ENCODE peak calls at places on chromosomes 6 and 20, in four cellular contexts. Y, D, Z and Q are unnamed samples.
A peak's percentile ranks its signal among the peaks of the same experiment; 100 is the strongest.

GRCh38 chr20:25054133-25054820 is 3.7 kb downstream of the ACSS1 start:
- DNase-seq in Z (no peak), D (no peak), Y (no peak), Q (no peak)

GRCh38 chr6:26104457-26105108 is 17.4 kb downstream of the HFE start:
- DNase-seq in Z (peak; percentile 72), D (no peak), Y (no peak), Q (no peak)

GRCh38 chr6:44292661-44293365 is 20.3 kb downstream of the AARS2 start:
- DNase-seq in D (no peak), Y (no peak), Z (no peak), Q (no peak)

GRCh38 chr20:5797165-5797564 is 47.0 kb downstream of the SHLD1 start:
- DNase-seq in D (no peak), Z (no peak), Y (no peak), Q (no peak)

GRCh38 chr6:61977951-61978350 is 308.1 kb downstream of the KHDRBS2 start:
- DNase-seq in Y (no peak), D (no peak), Z (no peak), Q (no peak)

GRCh38 chr6:54817236-54817635 is 29.3 kb upstream of the FAM83B start:
- DNase-seq in D (no peak), Y (no peak), Z (no peak), Q (no peak)

GRCh38 chr20:63006611-63007471 is at the start of gene BHLHE23:
- DNase-seq in Z (no peak), Y (no peak), D (peak; percentile 89), Q (no peak)

GRCh38 chr6:167937301-167937700 is 60.2 kb upstream of the KIF25 start:
- DNase-seq in D (no peak), Y (no peak), Z (no peak), Q (no peak)

GRCh38 chr6:149094156-149094555 is 223.4 kb upstream of the TAB2 start:
- DNase-seq in D (no peak), Z (no peak), Y (peak; percentile 5), Q (no peak)

GRCh38 chr6:43773050-43773956 is 3.3 kb downstream of the VEGFA start:
- DNase-seq in D (peak; percentile 37), Y (peak; percentile 64), Z (peak; percentile 85), Q (peak; percentile 69)

GRCh38 chr6:71080151-71080550 is 123.3 kb upstream of the B3GAT2 start:
- DNase-seq in Y (no peak), D (no peak), Z (no peak), Q (no peak)

GRCh38 chr20:52231230-52231746 is 39.7 kb upstream of the ZFP64 start:
- DNase-seq in Z (no peak), D (no peak), Y (no peak), Q (no peak)

GRCh38 chr6:3260296-3260695 is 1.5 kb downstream of the PSMG4 start:
- DNase-seq in Y (no peak), Z (peak; percentile 50), D (no peak), Q (no peak)

GRCh38 chr6:3261518-3261820 is 2.7 kb downstream of the PSMG4 start:
- DNase-seq in Z (no peak), Y (no peak), D (no peak), Q (no peak)

GRCh38 chr6:3259491-3259958 is 778 bp downstream of the PSMG4 start:
- DNase-seq in Y (peak; percentile 42), D (peak; percentile 27), Z (peak; percentile 55), Q (peak; percentile 41)

GRCh38 chr6:3261921-3262320 is 3.2 kb downstream of the PSMG4 start:
- DNase-seq in Z (no peak), Y (no peak), D (no peak), Q (no peak)

DNA sequence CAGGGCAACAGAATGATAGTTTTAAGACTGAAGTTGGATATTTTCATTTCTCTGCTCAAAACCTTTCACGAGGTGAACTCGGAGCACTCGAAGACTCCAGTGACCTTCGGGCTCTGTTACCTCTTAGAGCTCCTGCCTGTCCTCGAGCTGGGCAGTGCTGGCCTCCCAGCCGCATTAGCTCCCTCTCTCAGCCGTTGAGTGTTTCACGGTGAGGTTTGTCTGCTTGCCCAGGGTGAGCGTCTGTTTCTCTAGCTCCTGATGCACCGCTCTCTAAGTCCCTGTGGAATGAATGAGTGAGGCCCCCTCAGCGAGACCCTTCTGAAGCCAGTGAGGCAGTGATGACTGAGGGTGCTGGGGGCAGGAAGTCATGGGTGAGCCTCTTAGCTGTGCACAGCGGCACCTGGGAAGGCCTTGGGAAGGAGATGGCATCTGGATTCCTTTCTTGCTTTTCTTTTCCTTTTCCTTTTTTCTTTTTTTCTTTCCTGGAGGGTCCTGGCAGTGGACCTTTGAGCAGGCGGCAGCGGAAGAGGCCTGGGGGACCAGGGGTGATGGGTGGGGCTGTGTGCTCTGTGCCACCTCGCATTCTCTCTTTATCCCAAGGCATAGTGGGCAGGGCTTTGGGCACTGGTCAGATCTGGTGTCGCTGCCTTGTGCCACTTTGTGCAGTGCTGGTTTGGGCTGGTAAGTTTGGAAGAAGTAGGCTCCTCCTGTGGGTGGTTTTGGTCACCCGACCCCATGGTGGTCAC is 2.2 kb downstream of the PSMG4 start:
- DNase-seq in Y (no peak), Z (no peak), D (no peak), Q (no peak)
- H3K4me3 ChIP-seq in Y (no peak overlapping the region), Z (peak overlapping the region; percentile 65), D (peak overlapping the region; percentile 90), Q (peak overlapping the region; percentile 34)

DNA sequence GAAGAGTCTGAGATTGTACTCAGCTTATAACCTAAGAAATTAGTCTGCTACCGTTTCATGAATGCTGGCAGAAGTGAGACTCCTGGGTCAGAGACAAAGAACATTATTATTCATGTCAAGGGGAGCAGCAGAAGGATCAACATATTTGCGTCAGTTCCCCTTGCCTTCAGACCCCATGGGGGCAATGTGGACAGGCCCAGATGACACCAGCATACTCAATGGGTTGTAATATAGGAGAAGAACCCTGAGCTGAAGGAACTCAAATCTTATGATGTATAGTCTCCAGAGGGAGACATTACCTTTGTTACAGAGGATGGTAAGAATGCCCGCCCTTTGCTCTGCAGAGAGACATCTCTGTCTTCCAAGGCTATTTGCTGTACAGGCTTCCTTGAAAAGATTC is 384.4 kb downstream of the EPM2A start:
- DNase-seq in Y (no peak), D (no peak), Z (peak; percentile 51), Q (no peak)
- H3K4me3 ChIP-seq in Y (no peak overlapping the region), D (no peak overlapping the region), Z (peak overlapping the region; percentile 58), Q (no peak overlapping the region)

DNA sequence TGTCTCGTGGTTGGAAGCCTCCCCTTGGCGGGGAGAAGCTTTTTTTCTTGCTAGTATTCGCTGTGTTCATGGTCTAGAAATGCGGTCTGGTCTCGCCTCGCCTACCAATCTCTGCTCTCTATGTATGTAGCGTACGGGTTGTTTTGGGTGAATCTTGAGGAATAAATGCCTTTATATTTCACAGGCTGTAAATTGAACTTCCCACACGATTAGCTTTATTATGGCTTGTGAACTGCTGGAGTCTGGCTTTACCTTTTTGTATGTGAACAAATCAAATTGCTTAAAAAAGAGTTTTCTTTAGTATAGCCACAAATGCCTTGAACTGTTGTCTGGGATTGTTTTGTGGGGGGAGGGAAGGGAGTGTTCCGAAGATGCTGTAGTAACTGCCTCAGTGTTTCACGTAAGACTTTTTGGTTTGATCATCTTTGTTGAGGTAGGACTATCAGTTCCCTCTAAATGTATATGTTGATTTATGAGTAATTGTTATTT is 2.2 kb downstream of the INSM1 start:
- DNase-seq in Y (no peak), D (no peak), Z (no peak), Q (no peak)
- H3K4me3 ChIP-seq in Y (no peak overlapping the region), D (no peak overlapping the region), Z (no peak overlapping the region), Q (no peak overlapping the region)

DNA sequence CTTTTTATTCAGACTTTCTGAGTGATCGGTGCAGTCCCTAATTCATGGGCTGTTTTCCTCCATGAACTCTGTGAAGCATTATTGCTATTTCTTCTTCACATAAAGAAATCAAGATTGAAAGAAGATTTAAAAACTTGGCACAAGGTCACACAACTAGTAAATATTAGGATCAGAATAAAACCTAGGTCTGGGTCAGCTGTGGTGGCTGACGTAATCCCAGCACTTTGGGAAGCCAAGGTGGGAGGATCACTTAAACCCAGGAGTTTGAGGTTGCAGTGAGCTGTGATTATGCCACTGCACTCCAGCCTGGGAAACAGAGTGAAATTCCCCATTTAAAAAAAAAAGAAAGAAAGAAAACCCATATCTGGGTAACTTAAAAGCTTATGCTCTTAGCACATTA is 1.4 kb downstream of the ZSCAN9 start:
- DNase-seq in D (no peak), Y (no peak), Z (no peak), Q (no peak)
- H3K4me3 ChIP-seq in D (no peak overlapping the region), Y (no peak overlapping the region), Z (no peak overlapping the region), Q (no peak overlapping the region)

GRCh38 chr6:128491041-128491642 is 29.3 kb downstream of the PTPRK start:
- DNase-seq in D (no peak), Y (no peak), Z (no peak), Q (no peak)
- H3K4me3 ChIP-seq in D (peak overlapping the region; percentile 44), Y (peak overlapping the region; percentile 26), Z (no peak overlapping the region), Q (no peak overlapping the region)

GRCh38 chr6:63441266-63441956 is 121.6 kb upstream of the LGSN start:
- DNase-seq in Y (no peak), Z (peak; percentile 63), D (no peak), Q (no peak)
- H3K4me3 ChIP-seq in Y (no peak overlapping the region), Z (peak overlapping the region; percentile 37), D (no peak overlapping the region), Q (no peak overlapping the region)

DNA sequence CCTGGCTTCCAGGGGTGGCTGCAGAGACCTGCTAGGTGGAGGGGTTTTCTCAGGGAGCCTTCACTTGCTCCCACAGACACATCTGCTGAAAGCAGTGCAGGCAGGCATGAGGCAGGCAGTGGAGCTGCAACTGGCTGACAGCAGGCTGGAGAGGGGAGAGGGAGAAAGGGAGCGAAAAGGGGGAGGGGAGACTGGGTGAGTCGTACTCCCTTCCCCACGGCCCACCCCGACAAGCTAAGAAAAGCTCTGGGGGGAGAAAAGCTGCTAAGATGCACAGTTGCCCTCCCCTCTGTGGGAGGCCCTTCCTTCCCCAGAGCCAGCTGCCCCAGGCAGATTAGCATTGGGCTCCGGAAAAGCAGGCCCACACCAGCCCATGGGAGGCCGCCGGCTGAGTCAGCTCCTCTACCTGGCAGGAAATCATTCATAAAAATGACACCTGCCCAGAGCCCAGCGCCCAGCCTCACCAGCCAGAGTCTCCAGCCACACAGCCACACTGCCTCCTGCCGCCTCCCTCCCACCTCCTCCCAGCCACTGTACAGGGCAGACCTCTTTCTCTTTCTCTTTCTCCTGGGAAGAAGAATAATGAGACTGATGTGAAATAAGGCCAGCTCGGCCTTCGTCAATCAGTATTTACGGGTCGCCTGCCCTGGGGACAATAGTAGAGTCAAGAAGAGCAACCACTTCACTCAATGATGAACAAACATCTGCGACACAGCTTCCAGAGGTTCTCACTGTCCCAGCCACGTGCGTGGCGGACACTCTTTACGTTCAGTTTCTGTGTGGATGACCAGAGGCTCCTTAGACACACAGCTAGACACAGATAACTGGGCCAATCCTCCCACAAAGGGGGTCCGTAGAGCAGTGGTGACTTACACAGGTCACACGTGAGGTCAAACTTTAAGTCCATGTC is 7.7 kb upstream of the C20orf203 start:
- DNase-seq in Y (no peak), D (peak; percentile 79), Z (no peak), Q (no peak)
- H3K4me3 ChIP-seq in Y (no peak overlapping the region), D (peak overlapping the region; percentile 20), Z (no peak overlapping the region), Q (no peak overlapping the region)